ENCODE peak calls at places on chromosomes 4 and X, in four cellular contexts. M is K562, E is GM12878, I is HepG2. J is an unnamed sample.

GRCh38 chr4:53066155-53066554 is 204.0 kb downstream of the RASL11B start:
- DNase-seq in E (no peak), M (no peak), I (peak; percentile 12), J (no peak)

GRCh38 chr4:152243890-152244595 is 291.8 kb downstream of the FBXW7 start:
- DNase-seq in I (no peak), E (no peak), M (no peak), J (no peak)

GRCh38 chr4:165709973-165710526 is 163.0 kb upstream of the TLL1 start:
- DNase-seq in I (no peak), E (no peak), M (no peak), J (no peak)

GRCh38 chr4:129220254-129220653 is 124.3 kb downstream of the C4orf33 start:
- DNase-seq in I (no peak), E (no peak), M (no peak), J (no peak)

GRCh38 chr4:97367878-97368277 is 775.4 kb downstream of the STPG2 start:
- DNase-seq in I (no peak), M (no peak), E (no peak), J (no peak)

GRCh38 chrX:14095702-14096101 is 66.0 kb upstream of the GEMIN8 start:
- DNase-seq in E (peak; percentile 4), M (peak; percentile 65), I (peak; percentile 47), J (peak; percentile 52)

GRCh38 chr4:166499820-166500219 is 626.8 kb downstream of the TLL1 start:
- DNase-seq in E (peak; percentile 5), M (no peak), I (no peak), J (no peak)

GRCh38 chr4:61723492-61723891 is 523.4 kb downstream of the ADGRL3 start:
- DNase-seq in M (no peak), I (no peak), E (no peak), J (no peak)

GRCh38 chr4:187070740-187071139 is 347.1 kb upstream of the FAT1 start:
- DNase-seq in E (no peak), M (no peak), I (no peak), J (no peak)

GRCh38 chr4:8267077-8267476 is 2.5 kb upstream of the HTRA3 start:
- DNase-seq in M (peak; percentile 71), I (peak; percentile 52), E (no peak), J (peak; percentile 73)

GRCh38 chr4:16083217-16084191 is at the start of gene PROM1:
- DNase-seq in M (no peak), E (no peak), I (peak; percentile 3), J (peak; percentile 81)

GRCh38 chrX:71198066-71198465 is 25.0 kb upstream of the GJB1 start:
- DNase-seq in M (no peak), I (no peak), E (peak; percentile 56), J (no peak)

GRCh38 chrX:23317799-23318724 is 16.6 kb upstream of the PTCHD1 start:
- DNase-seq in M (peak; percentile 41), E (no peak), I (no peak), J (peak; percentile 69)

GRCh38 chr4:4334798-4335520 is 44.9 kb downstream of the ZBTB49 start:
- DNase-seq in I (peak; percentile 60), E (no peak), M (peak; percentile 84), J (peak; percentile 66)

GRCh38 chr4:140071806-140072205 is 82.2 kb downstream of the MAML3 start:
- DNase-seq in M (no peak), E (peak; percentile 35), I (no peak), J (no peak)

GRCh38 chrX:135977611-135978010 is 3.8 kb upstream of the MMGT1 start:
- DNase-seq in M (no peak), I (no peak), E (no peak), J (no peak)

GRCh38 chr4:10069065-10069626 is 47.5 kb downstream of the WDR1 start:
- DNase-seq in E (no peak), I (no peak), M (no peak), J (no peak)

GRCh38 chrX:2272337-2272736 is 228.4 kb downstream of the DHRSX start:
- DNase-seq in M (no peak), I (no peak), E (no peak), J (no peak)

GRCh38 chr4:75547647-75548387 is 8.0 kb upstream of the ODAPH start:
- DNase-seq in I (peak; percentile 70), E (no peak), M (peak; percentile 37), J (peak; percentile 66)

GRCh38 chr4:186013404-186014186 is 55.4 kb upstream of the TLR3 start:
- DNase-seq in E (no peak), I (no peak), M (no peak), J (no peak)

GRCh38 chr4:155578726-155579385 is 87.8 kb upstream of the GUCY1A1 start:
- DNase-seq in E (no peak), I (no peak), M (no peak), J (no peak)

GRCh38 chr4:2172627-2173231 is 69.2 kb downstream of the HAUS3 start:
- DNase-seq in M (no peak), I (peak; percentile 20), E (no peak), J (no peak)

GRCh38 chr4:72076562-72076961 is 44.8 kb downstream of the NPFFR2 start:
- DNase-seq in I (no peak), M (no peak), E (no peak), J (no peak)

GRCh38 chr4:16082424-16083216 is 1.2 kb downstream of the PROM1 start:
- DNase-seq in I (peak; percentile 39), E (no peak), M (no peak), J (peak; percentile 73)

GRCh38 chrX:19865567-19866363 is 21.6 kb downstream of the SH3KBP1 start:
- DNase-seq in E (no peak), M (no peak), I (no peak), J (no peak)

GRCh38 chrX:42531431-42531830 is 246.5 kb downstream of the PPP1R2C start:
- DNase-seq in E (no peak), I (no peak), M (no peak), J (no peak)

GRCh38 chr4:140363558-140363957 is 9.9 kb upstream of the SCOC start:
- DNase-seq in I (no peak), E (no peak), M (no peak), J (peak; percentile 8)

GRCh38 chrX:40006025-40007017 is 91.4 kb downstream of the BCOR start:
- DNase-seq in M (no peak), E (no peak), I (no peak), J (peak; percentile 21)

GRCh38 chrX:9204560-9204959 is 170.6 kb upstream of the FAM9B start:
- DNase-seq in I (no peak), E (no peak), M (no peak), J (no peak)

GRCh38 chr4:100738388-100739165 is 220.8 kb upstream of the EMCN start:
- DNase-seq in I (no peak), M (no peak), E (no peak), J (no peak)

GRCh38 chr4:40890764-40891163 is 141.0 kb downstream of the NSUN7 start:
- DNase-seq in I (no peak), E (no peak), M (no peak), J (no peak)

GRCh38 chr4:26377352-26378311 is 56.8 kb downstream of the RBPJ start:
- DNase-seq in I (no peak), M (no peak), E (no peak), J (no peak)

GRCh38 chrX:65750674-65751469 is 83.4 kb downstream of the MSN start:
- DNase-seq in E (peak; percentile 65), M (no peak), I (no peak), J (no peak)

GRCh38 chrX:106973433-106974149 is 26.4 kb downstream of the MORC4 start:
- DNase-seq in E (no peak), I (peak; percentile 47), M (no peak), J (no peak)

GRCh38 chrX:65644621-65645287 is 22.7 kb upstream of the MSN start:
- DNase-seq in E (no peak), M (peak; percentile 39), I (no peak), J (peak; percentile 12)

GRCh38 chr4:165079476-165079875 is 25.8 kb downstream of the TRIM75 start:
- DNase-seq in I (no peak), M (peak; percentile 37), E (no peak), J (no peak)

GRCh38 chr4:141391771-141392170 is 171.1 kb downstream of the ZNF330 start:
- DNase-seq in I (no peak), E (no peak), M (no peak), J (no peak)

GRCh38 chrX:65528705-65529340 is 5.8 kb downstream of the LAS1L start:
- DNase-seq in I (no peak), E (no peak), M (peak; percentile 55), J (peak; percentile 74)

GRCh38 chr4:40564815-40565505 is 64.7 kb downstream of the RBM47 start:
- DNase-seq in E (no peak), I (no peak), M (no peak), J (no peak)

GRCh38 chrX:105706041-105706440 is 116.3 kb upstream of the NRK start:
- DNase-seq in I (no peak), M (no peak), E (no peak), J (no peak)
- TF ChIP-seq ZBTB33 in I (no peak), M (no peak), E (no peak), J (no peak)

DNA sequence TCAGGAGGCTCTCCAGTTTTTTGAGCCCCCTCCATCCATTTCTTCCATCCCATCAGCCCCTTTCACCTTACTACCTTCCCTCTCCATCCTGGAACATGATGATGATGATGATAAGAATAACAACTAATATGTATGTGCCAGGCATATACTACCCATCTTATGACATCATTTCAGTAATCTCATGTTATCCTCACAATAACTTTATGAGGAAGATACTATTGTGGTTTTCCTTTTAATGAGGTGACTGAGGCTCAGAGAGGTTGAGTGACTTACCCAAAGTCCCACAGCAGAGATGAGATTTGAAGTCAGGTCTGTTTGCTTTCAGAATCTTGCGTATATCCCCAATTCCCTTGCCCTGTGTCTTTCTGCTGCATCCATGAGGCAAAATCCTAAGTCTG is 55.1 kb downstream of the RTL9 start:
- DNase-seq in I (no peak), M (no peak), E (no peak), J (no peak)
- TF ChIP-seq RFX5 in I (no peak), M (no peak), E (no peak), J (no peak)

GRCh38 chr4:147594107-147594506 is 23.1 kb upstream of the TMEM184C start:
- DNase-seq in M (no peak), E (no peak), I (no peak), J (no peak)

GRCh38 chr4:147589586-147589985 is 27.6 kb upstream of the TMEM184C start:
- DNase-seq in E (no peak), M (no peak), I (no peak), J (no peak)

GRCh38 chr4:147587061-147587460 is 30.1 kb upstream of the TMEM184C start:
- DNase-seq in M (no peak), E (no peak), I (no peak), J (no peak)

GRCh38 chr4:147591048-147591577 is 26.1 kb upstream of the TMEM184C start:
- DNase-seq in E (no peak), I (no peak), M (no peak), J (no peak)

GRCh38 chr4:147590249-147590920 is 26.8 kb upstream of the TMEM184C start:
- DNase-seq in I (peak; percentile 31), M (peak; percentile 61), E (no peak), J (peak; percentile 67)
- TF ChIP-seq ZBTB33 in I (no peak), M (no peak), E (no peak), J (no peak)

GRCh38 chr4:123821861-123822260 is 425.3 kb downstream of the SPRY1 start:
- DNase-seq in I (peak; percentile 28), M (no peak), E (no peak), J (no peak)
- TF ChIP-seq RFX5 in I (no peak), M (no peak), E (no peak), J (no peak)

GRCh38 chrX:103831803-103832544 is at the start of gene RAB9B:
- DNase-seq in M (no peak), E (no peak), I (no peak), J (peak; percentile 83)
- TF ChIP-seq ZBTB33 in M (no peak), E (no peak), I (no peak), J (no peak)